ENCODE peak calls at places on chromosome 11, in six cellular contexts. H, X, F, T, G and U are unnamed samples.

GRCh38 chr11:117199061-117199915 is at the start of gene TAGLN:
- DNase-seq in G (no peak), F (no peak), T (no peak), H (no peak), X (peak), U (peak)

GRCh38 chr11:58562375-58562800 is 13.3 kb downstream of the LPXN start:
- DNase-seq in H (no peak), T (no peak), X (no peak), F (no peak), G (no peak), U (no peak)

GRCh38 chr11:73177380-73178091 is 35.4 kb upstream of the FCHSD2 start:
- DNase-seq in G (no peak), T (no peak), X (peak), F (no peak), H (no peak), U (peak)

GRCh38 chr11:131534611-131535010 is 164.2 kb downstream of the NTM start:
- DNase-seq in G (no peak), H (no peak), T (no peak), F (no peak), X (no peak), U (no peak)

GRCh38 chr11:64227405-64227956 is 1.4 kb downstream of the NUDT22 start:
- DNase-seq in T (no peak), F (no peak), G (no peak), X (no peak), H (no peak), U (no peak)

GRCh38 chr11:132278801-132279574 is 908.6 kb downstream of the NTM start:
- DNase-seq in F (no peak), H (no peak), G (no peak), T (no peak), X (no peak), U (peak)

GRCh38 chr11:63920870-63921417 is 4.0 kb upstream of the RCOR2 start:
- DNase-seq in G (no peak), X (no peak), F (no peak), T (no peak), H (no peak), U (no peak)

GRCh38 chr11:46617451-46618314 is at the start of gene ATG13:
- DNase-seq in X (peak), F (peak), G (peak), H (peak), T (peak), U (peak)

GRCh38 chr11:26073646-26074045 is 258.3 kb upstream of the ANO3 start:
- DNase-seq in H (no peak), F (no peak), X (no peak), T (no peak), G (no peak), U (no peak)

GRCh38 chr11:109275931-109276330 is 146.1 kb upstream of the C11orf87 start:
- DNase-seq in H (no peak), F (no peak), X (no peak), G (no peak), T (no peak), U (no peak)

GRCh38 chr11:2512431-2513407 is 67.9 kb downstream of the KCNQ1 start:
- DNase-seq in H (no peak), F (no peak), X (peak), T (no peak), G (no peak), U (no peak)

GRCh38 chr11:19803506-19803998 is 90.9 kb downstream of the NAV2 start:
- DNase-seq in T (no peak), X (no peak), H (no peak), F (no peak), G (no peak), U (no peak)

GRCh38 chr11:44568706-44569473 is 3.4 kb downstream of the CD82 start:
- DNase-seq in H (peak), X (peak), F (peak), G (peak), T (peak), U (peak)

GRCh38 chr11:119421941-119422504 is 949 bp downstream of the THY1 start:
- DNase-seq in T (no peak), H (no peak), G (no peak), X (no peak), F (no peak), U (no peak)

GRCh38 chr11:1218788-1219445 is 3.9 kb upstream of the MUC5B start:
- DNase-seq in H (no peak), F (no peak), X (no peak), T (no peak), G (no peak), U (no peak)

GRCh38 chr11:8318536-8318935 is 54.9 kb upstream of the LMO1 start:
- DNase-seq in G (no peak), X (no peak), F (no peak), T (no peak), H (no peak), U (no peak)

GRCh38 chr11:47131136-47131535 is 45.5 kb downstream of the ARFGAP2 start:
- DNase-seq in G (no peak), T (no peak), X (no peak), H (no peak), F (no peak), U (no peak)

GRCh38 chr11:94077568-94078293 is 50.9 kb upstream of the PANX1 start:
- DNase-seq in F (no peak), H (no peak), T (no peak), X (no peak), G (no peak), U (peak)

GRCh38 chr11:5967708-5968107 is 586 bp downstream of the OR56A5 start:
- DNase-seq in G (no peak), T (no peak), H (no peak), F (no peak), X (no peak), U (no peak)

GRCh38 chr11:103618532-103618931 is 417.9 kb upstream of the DDI1 start:
- DNase-seq in H (no peak), F (no peak), T (no peak), X (no peak), G (no peak), U (no peak)

GRCh38 chr11:62757846-62758788 is 3.3 kb upstream of the POLR2G start:
- DNase-seq in T (no peak), X (no peak), G (no peak), H (no peak), F (no peak), U (no peak)

GRCh38 chr11:120236169-120237107 is 3.5 kb upstream of the POU2F3 start:
- DNase-seq in G (no peak), T (no peak), H (no peak), X (no peak), F (no peak), U (no peak)

GRCh38 chr11:86070435-86071056 is 1.7 kb upstream of the PICALM start:
- DNase-seq in G (no peak), T (no peak), F (no peak), H (no peak), X (no peak), U (no peak)

GRCh38 chr11:78150754-78151153 is 11.3 kb upstream of the ALG8 start:
- DNase-seq in H (no peak), F (no peak), G (no peak), X (no peak), T (no peak), U (no peak)

GRCh38 chr11:44351898-44352498 is 42.1 kb upstream of the ALX4 start:
- DNase-seq in F (no peak), H (no peak), T (peak), X (no peak), G (no peak), U (no peak)

GRCh38 chr11:131694526-131695424 is 324.4 kb downstream of the NTM start:
- DNase-seq in G (peak), H (no peak), T (peak), F (no peak), X (peak), U (peak)

GRCh38 chr11:96279421-96280290 is 63.3 kb downstream of the MAML2 start:
- DNase-seq in G (no peak), F (no peak), T (no peak), H (no peak), X (no peak), U (no peak)

GRCh38 chr11:100151944-100152343 is 535.1 kb upstream of the ARHGAP42 start:
- DNase-seq in H (no peak), G (no peak), F (no peak), T (no peak), X (peak), U (no peak)

GRCh38 chr11:17547051-17547577 is at the start of gene OTOG:
- DNase-seq in T (no peak), X (no peak), G (no peak), F (no peak), H (no peak), U (no peak)

GRCh38 chr11:128463386-128463829 is 124.0 kb downstream of the ETS1 start:
- DNase-seq in H (no peak), F (no peak), G (no peak), T (no peak), X (peak), U (peak)

GRCh38 chr11:69288883-69289242 is 5.1 kb upstream of the MYEOV start:
- DNase-seq in F (no peak), X (no peak), G (no peak), H (no peak), T (no peak), U (no peak)

GRCh38 chr11:125457814-125458343 is 38.2 kb downstream of the FEZ1 start:
- DNase-seq in X (peak), T (no peak), G (no peak), F (no peak), H (no peak), U (peak)

GRCh38 chr11:22561283-22561682 is 64.3 kb downstream of the FANCF start:
- DNase-seq in G (no peak), H (no peak), F (no peak), X (no peak), T (no peak), U (no peak)

GRCh38 chr11:47438721-47439120 is 10.2 kb downstream of the RAPSN start:
- DNase-seq in G (no peak), X (no peak), H (no peak), F (no peak), T (no peak), U (no peak)

GRCh38 chr11:111409915-111410314 is 30.8 kb upstream of the POU2AF1 start:
- DNase-seq in T (no peak), X (no peak), G (no peak), F (no peak), H (no peak), U (no peak)

GRCh38 chr11:64132388-64132771 is 33.5 kb downstream of the MACROD1 start:
- DNase-seq in F (no peak), H (no peak), X (no peak), G (no peak), T (no peak), U (no peak)